ENCODE peak calls at places on chromosome 7, in eight cellular contexts. F is prostate gland, T is K562, D is heart left ventricle, Y is mucosa of descending colon, J is choroid plexus epithelial cell, G is GM06990, K is hepatocyte. B is an unnamed sample.

GRCh38 chr7:100515072-100515532 is 23.9 kb upstream of the AGFG2 start:
- DNase-seq in G (no peak), D (no peak), T (no peak), K (no peak), Y (no peak), F (no peak), J (peak; percentile 56), B (no peak)

GRCh38 chr7:4136501-4137110 is 545.5 kb upstream of the FOXK1 start:
- DNase-seq in D (no peak), Y (no peak), T (no peak), J (no peak), K (no peak), F (no peak), G (no peak), B (peak; percentile 12)

GRCh38 chr7:44057849-44058758 is 7.3 kb downstream of the PGAM2 start:
- DNase-seq in K (no peak), J (no peak), T (no peak), F (no peak), D (peak; percentile 26), Y (no peak), G (no peak), B (no peak)

GRCh38 chr7:93171606-93172226 is 23.5 kb upstream of the SAMD9L start:
- DNase-seq in G (no peak), Y (no peak), T (no peak), K (no peak), F (no peak), D (no peak), J (peak; percentile 10), B (no peak)

GRCh38 chr7:55214707-55215106 is 150.4 kb upstream of the LANCL2 start:
- DNase-seq in Y (no peak), J (no peak), T (no peak), F (no peak), K (no peak), G (no peak), D (no peak), B (peak; percentile 12)

GRCh38 chr7:152922318-152923081 is 162.9 kb downstream of the ACTR3B start:
- DNase-seq in D (no peak), F (no peak), Y (no peak), G (no peak), T (no peak), J (no peak), K (no peak), B (no peak)

GRCh38 chr7:985915-986741 is 3.1 kb downstream of the CYP2W1 start:
- DNase-seq in K (no peak), D (no peak), T (peak; percentile 57), G (no peak), J (peak; percentile 63), F (no peak), Y (no peak), B (peak; percentile 65)

GRCh38 chr7:144826248-144826647 is 9.6 kb downstream of the TPK1 start:
- DNase-seq in J (peak; percentile 23), Y (no peak), G (no peak), T (no peak), D (no peak), F (no peak), K (no peak), B (no peak)

GRCh38 chr7:10703981-10704380 is 269.7 kb upstream of the PHF14 start:
- DNase-seq in G (no peak), Y (no peak), F (no peak), T (no peak), J (no peak), K (no peak), D (no peak), B (no peak)

GRCh38 chr7:90625562-90625961 is 29.4 kb downstream of the CDK14 start:
- DNase-seq in F (no peak), D (peak; percentile 57), Y (no peak), T (no peak), K (peak; percentile 78), J (peak; percentile 71), G (no peak), B (no peak)

GRCh38 chr7:156892086-156892800 is 740 bp downstream of the LMBR1 start:
- DNase-seq in G (peak; percentile 78), J (no peak), K (peak; percentile 83), D (peak; percentile 68), T (peak; percentile 85), Y (peak; percentile 84), F (peak; percentile 25), B (peak; percentile 76)

GRCh38 chr7:79272066-79272669 is 181.3 kb downstream of the MAGI2 start:
- DNase-seq in Y (no peak), D (no peak), K (peak; percentile 60), J (peak; percentile 74), G (no peak), T (peak; percentile 11), F (no peak), B (no peak)

GRCh38 chr7:92435542-92435941 is 11.7 kb upstream of the GATAD1 start:
- DNase-seq in G (no peak), T (no peak), K (no peak), F (no peak), J (no peak), D (no peak), Y (no peak), B (no peak)

GRCh38 chr7:111483078-111483477 is 79.2 kb downstream of the IMMP2L start:
- DNase-seq in G (no peak), F (no peak), D (no peak), K (no peak), Y (no peak), T (no peak), J (no peak), B (no peak)

GRCh38 chr7:27714831-27715444 is 25.0 kb upstream of the TAX1BP1 start:
- DNase-seq in D (no peak), F (no peak), K (peak; percentile 16), T (no peak), J (peak; percentile 40), Y (no peak), G (no peak), B (no peak)

GRCh38 chr7:27112361-27112760 is 9.9 kb upstream of the HOXA2 start:
- DNase-seq in G (no peak), F (no peak), K (no peak), T (no peak), J (no peak), D (no peak), Y (no peak), B (no peak)

GRCh38 chr7:157849726-157850125 is 512.9 kb downstream of the DNAJB6 start:
- DNase-seq in G (no peak), J (no peak), Y (no peak), F (no peak), T (no peak), D (no peak), K (no peak), B (no peak)

GRCh38 chr7:16422100-16422430 is 727 bp upstream of the CRPPA start:
- DNase-seq in J (peak; percentile 73), K (peak; percentile 15), T (no peak), Y (no peak), G (no peak), D (no peak), F (no peak), B (no peak)
- H3K4me3 ChIP-seq in J (no peak overlapping the region), K (no peak overlapping the region), T (peak overlapping the region; percentile 66), Y (no peak overlapping the region), G (no peak overlapping the region), D (peak overlapping the region; percentile 71), F (no peak overlapping the region), B (no peak overlapping the region)

DNA sequence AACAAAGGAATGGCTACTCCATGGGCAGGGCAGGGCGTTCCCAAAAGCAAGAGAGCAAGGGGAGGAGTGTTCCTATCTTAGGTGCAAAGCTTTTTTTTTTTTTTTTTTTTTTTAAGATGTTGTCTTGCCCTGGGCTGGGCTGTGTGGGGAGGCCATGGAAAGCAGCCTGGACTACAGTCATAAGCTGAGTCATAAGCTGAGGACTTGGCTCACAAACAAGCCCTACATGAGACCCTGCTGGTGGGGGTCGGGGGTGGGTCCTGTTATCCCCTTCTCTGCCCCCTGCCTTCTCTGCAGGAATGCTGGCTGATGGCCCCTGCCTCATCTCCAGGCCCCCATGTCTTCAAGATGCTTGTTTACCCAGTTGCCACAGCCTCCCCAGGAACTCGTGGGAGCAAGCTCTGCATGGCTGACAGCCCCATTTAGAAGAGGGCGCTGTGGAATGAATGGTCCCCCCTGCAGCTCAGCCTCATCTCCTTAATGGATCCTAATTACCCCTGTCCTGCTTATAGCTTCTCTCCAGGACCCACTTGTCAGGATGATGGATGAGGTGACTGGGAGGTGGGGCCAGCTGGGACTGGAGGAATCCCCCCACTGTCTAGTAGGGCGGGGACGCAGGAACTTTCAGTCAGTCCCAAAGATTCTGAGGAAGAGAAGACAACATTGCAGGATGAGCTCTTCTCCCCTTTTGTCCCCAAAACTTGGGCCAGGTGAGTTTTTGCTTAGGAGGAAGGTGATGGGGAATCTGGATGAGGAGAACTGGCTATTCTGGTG is 340.8 kb upstream of the PODXL start:
- DNase-seq in Y (no peak), J (peak; percentile 31), G (no peak), D (no peak), K (no peak), F (no peak), T (no peak), B (no peak)
- H3K4me3 ChIP-seq in Y (no peak overlapping the region), J (no peak overlapping the region), G (no peak overlapping the region), D (no peak overlapping the region), K (no peak overlapping the region), F (no peak overlapping the region), T (no peak overlapping the region), B (no peak overlapping the region)

DNA sequence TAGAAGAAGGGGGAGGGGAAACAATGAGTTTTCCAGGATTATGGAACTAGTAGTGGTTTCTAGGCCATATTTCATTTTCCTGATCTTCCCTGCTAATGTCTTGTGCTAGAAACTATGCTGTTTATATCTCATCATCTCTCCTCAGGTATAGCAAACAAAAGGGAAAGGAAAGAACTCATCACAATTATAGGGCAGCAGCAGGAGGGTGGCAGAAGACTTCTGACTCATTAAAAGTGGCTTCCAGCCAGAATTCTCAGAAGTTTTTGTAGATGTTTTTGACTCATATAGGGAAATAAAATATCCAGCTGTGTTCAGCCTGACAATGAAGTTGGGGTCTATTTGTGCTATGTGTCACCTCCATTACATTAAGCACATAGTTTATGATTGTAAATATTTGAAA is 6.5 kb downstream of the AHR start:
- DNase-seq in F (peak; percentile 52), G (peak; percentile 7), T (no peak), K (peak; percentile 34), D (no peak), Y (no peak), J (peak; percentile 92), B (no peak)
- H3K4me3 ChIP-seq in F (no peak overlapping the region), G (no peak overlapping the region), T (no peak overlapping the region), K (no peak overlapping the region), D (peak overlapping the region; percentile 9), Y (no peak overlapping the region), J (no peak overlapping the region), B (no peak overlapping the region)

GRCh38 chr7:134320201-134320600 is 3.5 kb upstream of the SLC35B4 start:
- DNase-seq in K (no peak), D (no peak), G (no peak), J (no peak), Y (no peak), T (no peak), F (no peak), B (no peak)

GRCh38 chr7:134316539-134317344 is at the start of gene SLC35B4:
- DNase-seq in F (peak; percentile 98), K (peak; percentile 97), Y (peak; percentile 98), T (peak; percentile 99), D (peak; percentile 98), J (peak; percentile 98), G (peak; percentile 96), B (peak; percentile 99)

GRCh38 chr7:134315679-134316538 is 821 bp downstream of the SLC35B4 start:
- DNase-seq in G (no peak), J (peak; percentile 51), Y (no peak), K (peak; percentile 36), F (no peak), D (no peak), T (peak; percentile 32), B (no peak)

GRCh38 chr7:134318443-134318842 is 1.7 kb upstream of the SLC35B4 start:
- DNase-seq in K (no peak), T (no peak), D (no peak), G (no peak), Y (no peak), F (no peak), J (no peak), B (no peak)

GRCh38 chr7:134317434-134317833 is 704 bp upstream of the SLC35B4 start:
- DNase-seq in G (no peak), D (no peak), F (no peak), Y (no peak), K (no peak), T (no peak), J (no peak), B (no peak)
- H3K4me3 ChIP-seq in G (peak overlapping the region; percentile 40), D (peak overlapping the region; percentile 99), F (peak overlapping the region; percentile 65), Y (no peak overlapping the region), K (no peak overlapping the region), T (peak overlapping the region; percentile 62), J (peak overlapping the region; percentile 81), B (no peak overlapping the region)